ENCODE peak calls at places on chromosomes 7 and 10, in eight cellular contexts. B is HFFc6, O is T follicular helper cell, G is glomerular endothelial cell, F is ascending aorta, K is HT1080, X is T-helper 9 cell, L is EL. Y is an unnamed sample.

GRCh38 chr10:88272186-88272585 is 310.9 kb downstream of the RNLS start:
- DNase-seq in B (no peak), O (no peak), G (no peak), F (no peak), K (no peak), X (no peak), L (no peak), Y (no peak)

GRCh38 chr10:17062493-17063487 is 66.8 kb downstream of the CUBN start:
- DNase-seq in B (peak), O (no peak), G (peak), F (peak), K (peak), X (no peak), L (peak), Y (peak)

GRCh38 chr7:43914795-43915194 is 8.4 kb upstream of the URGCP start:
- DNase-seq in B (no peak), O (no peak), G (no peak), F (peak), K (peak), X (no peak), L (no peak), Y (no peak)

GRCh38 chr7:145382762-145383161 is 546.9 kb upstream of the TPK1 start:
- DNase-seq in B (no peak), O (no peak), G (no peak), F (no peak), K (no peak), X (no peak), L (no peak), Y (no peak)

GRCh38 chr7:80249619-80250305 is 115.1 kb downstream of the GNAI1 start:
- DNase-seq in B (peak), O (no peak), G (no peak), F (no peak), K (no peak), X (no peak), L (no peak), Y (peak)

GRCh38 chr10:42933454-42934340 is 143.2 kb upstream of the RET start:
- DNase-seq in B (no peak), O (peak), G (peak), F (no peak), K (no peak), X (no peak), L (no peak), Y (peak)

GRCh38 chr7:113285411-113285810 is 167.1 kb upstream of the SMIM30 start:
- DNase-seq in B (peak), O (no peak), G (no peak), F (no peak), K (peak), X (no peak), L (peak), Y (peak)

GRCh38 chr10:69217119-69217754 is 2.9 kb upstream of the HKDC1 start:
- DNase-seq in B (peak), O (no peak), G (no peak), F (no peak), K (peak), X (no peak), L (peak), Y (peak)

GRCh38 chr10:77036993-77037734 is 600.4 kb downstream of the KCNMA1 start:
- DNase-seq in B (no peak), O (no peak), G (no peak), F (no peak), K (peak), X (no peak), L (peak), Y (peak)

GRCh38 chr7:98907570-98907969 is 29.2 kb downstream of the TRRAP start:
- DNase-seq in B (no peak), O (no peak), G (no peak), F (no peak), K (no peak), X (no peak), L (no peak), Y (no peak)

GRCh38 chr10:80133221-80133620 is 691 bp downstream of the PLAC9 start:
- DNase-seq in B (no peak), O (no peak), G (no peak), F (no peak), K (no peak), X (no peak), L (peak), Y (no peak)

GRCh38 chr10:74153676-74154075 is 2.7 kb downstream of the ADK start:
- DNase-seq in B (no peak), O (no peak), G (no peak), F (no peak), K (no peak), X (no peak), L (no peak), Y (no peak)

GRCh38 chr10:12721334-12721733 is 280.2 kb downstream of the CCDC3 start:
- DNase-seq in B (no peak), O (no peak), G (no peak), F (no peak), K (no peak), X (no peak), L (no peak), Y (no peak)

GRCh38 chr7:150324366-150324961 is 1.1 kb upstream of the ACTR3C start:
- DNase-seq in B (no peak), O (no peak), G (no peak), F (no peak), K (no peak), X (no peak), L (no peak), Y (peak)

GRCh38 chr7:39948375-39948774 is 1.7 kb upstream of the CDK13 start:
- DNase-seq in B (no peak), O (no peak), G (no peak), F (no peak), K (no peak), X (no peak), L (no peak), Y (no peak)

GRCh38 chr10:13450078-13450477 is 78.7 kb downstream of the BEND7 start:
- DNase-seq in B (peak), O (no peak), G (no peak), F (no peak), K (peak), X (no peak), L (peak), Y (peak)

GRCh38 chr7:112129655-112130323 is 76.4 kb downstream of the DOCK4 start:
- DNase-seq in B (no peak), O (no peak), G (no peak), F (no peak), K (no peak), X (no peak), L (no peak), Y (no peak)

GRCh38 chr10:110959379-110960332 is 40.3 kb downstream of the SHOC2 start:
- DNase-seq in B (no peak), O (no peak), G (no peak), F (no peak), K (no peak), X (no peak), L (no peak), Y (no peak)

GRCh38 chr10:13257621-13258150 is 23.5 kb upstream of the UCMA start:
- DNase-seq in B (no peak), O (no peak), G (no peak), F (no peak), K (no peak), X (no peak), L (no peak), Y (no peak)

GRCh38 chr7:103532955-103533354 is 86.9 kb upstream of the SLC26A5 start:
- DNase-seq in B (no peak), O (no peak), G (no peak), F (no peak), K (no peak), X (no peak), L (no peak), Y (no peak)

GRCh38 chr10:8254350-8254749 is 199.9 kb downstream of the GATA3 start:
- DNase-seq in B (no peak), O (no peak), G (no peak), F (no peak), K (no peak), X (no peak), L (no peak), Y (no peak)

GRCh38 chr10:96338279-96338925 is 20.4 kb downstream of the OPALIN start:
- DNase-seq in B (no peak), O (no peak), G (no peak), F (no peak), K (no peak), X (no peak), L (no peak), Y (no peak)

GRCh38 chr10:14553434-14553833 is 221.3 kb downstream of the FAM107B start:
- DNase-seq in B (peak), O (no peak), G (no peak), F (no peak), K (peak), X (no peak), L (peak), Y (peak)

GRCh38 chr7:20376796-20377195 is 46.1 kb downstream of the ITGB8 start:
- DNase-seq in B (no peak), O (no peak), G (no peak), F (no peak), K (no peak), X (no peak), L (no peak), Y (no peak)

GRCh38 chr10:20257422-20257821 is 441.2 kb downstream of the PLXDC2 start:
- DNase-seq in B (no peak), O (no peak), G (no peak), F (no peak), K (no peak), X (no peak), L (no peak), Y (no peak)

GRCh38 chr10:123390332-123390731 is 236.1 kb downstream of the BUB3 start:
- DNase-seq in B (no peak), O (no peak), G (no peak), F (peak), K (no peak), X (no peak), L (no peak), Y (no peak)

GRCh38 chr10:122498521-122498920 is 37.2 kb downstream of the HTRA1 start:
- DNase-seq in B (no peak), O (no peak), G (no peak), F (peak), K (no peak), X (no peak), L (no peak), Y (no peak)

GRCh38 chr10:5910323-5911100 is 20.5 kb downstream of the FBH1 start:
- DNase-seq in B (no peak), O (no peak), G (no peak), F (no peak), K (no peak), X (no peak), L (no peak), Y (no peak)

GRCh38 chr10:118590334-118590733 is 5.1 kb downstream of the PRLHR start:
- DNase-seq in B (peak), O (no peak), G (no peak), F (no peak), K (no peak), X (no peak), L (peak), Y (peak)

GRCh38 chr7:26189000-26189539 is 11.5 kb downstream of the HNRNPA2B1 start:
- DNase-seq in B (no peak), O (no peak), G (no peak), F (no peak), K (no peak), X (no peak), L (no peak), Y (no peak)

GRCh38 chr10:14450041-14450491 is 119.3 kb upstream of the FRMD4A start:
- DNase-seq in B (no peak), O (no peak), G (no peak), F (no peak), K (no peak), X (no peak), L (peak), Y (peak)

GRCh38 chr10:25508112-25508815 is 333.5 kb downstream of the GPR158 start:
- DNase-seq in B (no peak), O (no peak), G (no peak), F (no peak), K (no peak), X (no peak), L (no peak), Y (no peak)

GRCh38 chr10:76202777-76203176 is 771.4 kb downstream of the LRMDA start:
- DNase-seq in B (peak), O (no peak), G (no peak), F (no peak), K (no peak), X (no peak), L (peak), Y (no peak)

Y was measured in iris pigment epithelial cell.